ENCODE peak calls at places on chromosomes 2 and 18, in four cellular contexts. D, U, C and Z are unnamed samples.

GRCh38 chr2:166573393-166573792 is 79.3 kb upstream of the SCN7A start:
- DNase-seq in C (peak), U (no peak), D (no peak), Z (no peak)

GRCh38 chr18:6624271-6624670 is 105.2 kb upstream of the ARHGAP28 start:
- DNase-seq in D (no peak), C (no peak), U (no peak), Z (no peak)

GRCh38 chr2:128636802-128637147 is 318.1 kb upstream of the HS6ST1 start:
- DNase-seq in C (no peak), D (no peak), U (no peak), Z (no peak)

GRCh38 chr2:105950521-105951389 is 206.0 kb downstream of the NCK2 start:
- DNase-seq in U (no peak), C (no peak), D (no peak), Z (no peak)

GRCh38 chr18:74683573-74683972 is 85.9 kb downstream of the ZNF407 start:
- DNase-seq in U (no peak), C (no peak), D (no peak), Z (no peak)

GRCh38 chr2:23380562-23381065 is 4.4 kb upstream of the KLHL29 start:
- DNase-seq in D (no peak), U (no peak), C (no peak), Z (peak)

GRCh38 chr2:56260415-56260814 is 76.6 kb downstream of the CCDC85A start:
- DNase-seq in D (no peak), U (no peak), C (no peak), Z (no peak)

GRCh38 chr2:67625671-67626070 is 228.5 kb downstream of the ETAA1 start:
- DNase-seq in D (no peak), U (no peak), C (no peak), Z (no peak)

GRCh38 chr2:237743561-237744269 is 54.9 kb upstream of the RBM44 start:
- DNase-seq in D (no peak), U (no peak), C (peak), Z (no peak)

GRCh38 chr2:239671471-239671870 is 270.7 kb upstream of the HDAC4 start:
- DNase-seq in D (no peak), C (no peak), U (no peak), Z (no peak)

GRCh38 chr18:76989647-76990190 is 142.9 kb downstream of the MBP start:
- DNase-seq in U (no peak), D (no peak), C (no peak), Z (no peak)

GRCh38 chr2:215843579-215843978 is 169.8 kb downstream of the MREG start:
- DNase-seq in C (peak), U (no peak), D (no peak), Z (no peak)

GRCh38 chr2:51006641-51007040 is 25.3 kb downstream of the NRXN1 start:
- DNase-seq in D (no peak), U (no peak), C (no peak), Z (no peak)

GRCh38 chr2:241777167-241777685 is 604 bp downstream of the GAL3ST2 start:
- DNase-seq in D (no peak), C (no peak), U (no peak), Z (no peak)

GRCh38 chr18:60389314-60389713 is 16.7 kb upstream of the MC4R start:
- DNase-seq in U (no peak), D (no peak), C (no peak), Z (no peak)

GRCh38 chr18:2851771-2852170 is 5.0 kb downstream of the EMILIN2 start:
- DNase-seq in D (no peak), C (no peak), U (no peak), Z (no peak)

GRCh38 chr2:129936334-129936934 is 43.0 kb upstream of the RAB6C start:
- DNase-seq in D (peak), C (peak), U (peak), Z (no peak)

DNA sequence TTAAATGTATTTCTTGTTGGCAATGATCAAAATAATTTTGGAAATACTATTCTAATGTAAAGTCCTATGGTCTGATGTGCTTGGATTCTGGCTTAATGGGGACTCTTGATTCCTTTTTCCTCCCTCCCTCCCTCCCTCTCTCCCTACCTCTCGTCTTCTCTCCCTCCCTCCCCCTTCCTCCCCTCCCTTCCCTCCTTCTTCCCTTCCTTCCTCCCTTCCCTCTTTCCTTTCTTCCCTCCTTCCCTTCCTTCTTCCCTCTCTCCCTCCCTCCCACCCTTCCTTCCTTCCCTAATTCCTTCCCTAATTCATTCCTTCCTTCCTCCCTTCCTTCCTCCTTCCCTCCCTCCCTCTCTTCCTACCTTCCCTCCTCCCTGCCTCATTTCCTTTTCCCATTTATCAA is 19.9 kb upstream of the NCKAP5 start:
- DNase-seq in C (no peak), D (no peak), U (no peak), Z (no peak)
- TF ChIP-seq FOXK2 in C (no peak), D (no peak), U (no peak), Z (no peak)

GRCh38 chr2:19841918-19842693 is 59.7 kb downstream of the TTC32 start:
- DNase-seq in C (no peak), D (no peak), U (no peak), Z (no peak)
- TF ChIP-seq FOXK2 in C (no peak), D (no peak), U (no peak), Z (no peak)

GRCh38 chr2:121209014-121209610 is 75.9 kb downstream of the TFCP2L1 start:
- DNase-seq in U (no peak), C (no peak), D (no peak), Z (no peak)

GRCh38 chr2:121202541-121203310 is 82.3 kb downstream of the TFCP2L1 start:
- DNase-seq in C (no peak), D (no peak), U (no peak), Z (no peak)

GRCh38 chr2:121201796-121202195 is 83.2 kb downstream of the TFCP2L1 start:
- DNase-seq in D (no peak), U (no peak), C (no peak), Z (no peak)

GRCh38 chr2:121207494-121207893 is 77.5 kb downstream of the TFCP2L1 start:
- DNase-seq in D (no peak), U (no peak), C (no peak), Z (no peak)

GRCh38 chr2:121205321-121205942 is 79.6 kb downstream of the TFCP2L1 start:
- DNase-seq in U (no peak), D (no peak), C (no peak), Z (no peak)
- TF ChIP-seq FOXK2 in U (no peak), D (no peak), C (no peak), Z (no peak)

DNA sequence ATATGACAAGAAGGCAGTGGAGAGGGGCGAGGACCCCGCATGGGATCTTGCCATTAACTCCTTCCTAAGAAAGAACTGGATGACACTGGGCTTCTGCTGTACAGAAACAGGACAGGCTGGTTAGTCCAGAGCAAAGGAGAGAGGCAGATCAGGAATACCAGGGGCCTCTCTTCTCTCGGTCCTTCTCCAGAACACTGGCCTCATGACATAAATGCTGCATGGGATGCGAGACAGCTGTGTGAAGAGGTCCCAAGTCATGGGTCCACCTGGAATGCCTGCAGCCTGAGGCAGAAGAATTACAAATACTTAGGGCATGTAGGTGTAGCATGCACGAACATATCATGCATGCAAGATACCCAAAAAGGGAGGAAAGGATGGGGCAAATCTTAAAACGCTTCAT is 9.1 kb downstream of the MBOAT2 start:
- DNase-seq in U (no peak), C (no peak), D (no peak), Z (no peak)
- TF ChIP-seq FOXK2 in U (no peak), C (no peak), D (no peak), Z (no peak)

DNA sequence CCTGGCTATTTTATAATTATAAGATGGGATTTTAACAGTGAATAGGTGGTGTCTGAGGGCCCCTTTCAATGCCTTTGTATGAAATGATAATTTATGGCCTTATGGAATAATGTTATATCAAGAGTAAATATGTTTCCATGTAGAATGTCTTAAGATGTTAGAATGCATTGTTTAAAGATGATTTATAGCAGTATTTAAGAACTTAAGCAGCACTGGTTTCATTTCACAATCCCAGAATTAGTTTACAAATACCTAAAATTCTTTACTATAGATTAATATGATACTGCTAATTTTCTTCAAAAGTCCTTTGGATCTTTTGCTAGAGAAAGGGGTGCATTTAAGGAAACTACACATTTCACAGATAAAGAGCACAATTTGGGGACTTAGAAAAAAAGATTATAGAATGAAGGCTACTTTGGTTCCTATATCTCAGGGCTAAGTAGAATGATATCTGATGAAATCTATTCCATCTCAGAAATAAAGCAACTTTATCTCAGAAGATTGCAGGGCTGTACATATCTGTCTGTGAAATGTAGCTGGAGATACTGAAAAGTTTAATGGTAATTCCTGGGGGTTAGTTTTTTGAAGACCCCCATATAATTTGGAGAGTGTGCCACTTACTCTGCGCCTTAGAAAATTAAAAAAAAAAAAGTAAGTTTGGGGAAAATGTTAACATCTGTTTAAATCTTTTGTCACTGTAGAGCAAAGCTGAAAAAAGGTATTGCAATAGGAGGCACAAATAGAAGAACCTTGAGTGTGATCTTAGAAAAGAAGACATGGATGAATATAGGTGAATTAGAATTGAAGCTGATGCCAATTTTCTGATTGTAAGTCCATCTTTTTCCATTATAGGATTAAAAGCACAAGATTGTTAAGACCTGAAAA is 123.4 kb downstream of the GULP1 start:
- DNase-seq in D (no peak), U (no peak), C (no peak), Z (no peak)
- TF ChIP-seq FOXK2 in D (no peak), U (no peak), C (no peak), Z (no peak)